ENCODE peak calls at places on chromosomes 7 and 10, in ten cellular contexts. One of them, this sample, is unnamed. For H3K36me3, the result is how much of the 10 kb centered on the place peaks cover.

GRCh38 chr10:90148121-90148855 is 446.9 kb downstream of the KIF20B start:
- DNase-seq in GM23248: peak
- DNase-seq in aorta: no peak
- DNase-seq in H1: no peak
- DNase-seq in pancreas: no peak
- DNase-seq in brain microvascular endothelial cell: no peak
- DNase-seq in CD8-positive, alpha-beta T cell: no peak
- DNase-seq in bronchial epithelial cell: peak
- DNase-seq in stomach: no peak
- DNase-seq in cardiac muscle cell: peak
- DNase-seq in this sample: no peak

GRCh38 chr10:26214004-26214403 is 2.6 kb upstream of the GAD2 start:
- DNase-seq in bronchial epithelial cell: no peak
- DNase-seq in cardiac muscle cell: no peak
- DNase-seq in CD8-positive, alpha-beta T cell: no peak
- DNase-seq in brain microvascular endothelial cell: no peak
- DNase-seq in aorta: no peak
- DNase-seq in stomach: no peak
- DNase-seq in pancreas: no peak
- DNase-seq in GM23248: no peak
- DNase-seq in H1: peak
- DNase-seq in this sample: no peak

GRCh38 chr10:70589762-70590662 is 12.5 kb downstream of the PRF1 start:
- DNase-seq in stomach: peak
- DNase-seq in H1: peak
- DNase-seq in pancreas: no peak
- DNase-seq in aorta: no peak
- DNase-seq in GM23248: peak
- DNase-seq in CD8-positive, alpha-beta T cell: no peak
- DNase-seq in bronchial epithelial cell: no peak
- DNase-seq in brain microvascular endothelial cell: no peak
- DNase-seq in cardiac muscle cell: peak
- DNase-seq in this sample: no peak

GRCh38 chr10:97726636-97727178 is 10.2 kb upstream of the ZFYVE27 start:
- DNase-seq in bronchial epithelial cell: peak
- DNase-seq in aorta: peak
- DNase-seq in pancreas: no peak
- DNase-seq in CD8-positive, alpha-beta T cell: no peak
- DNase-seq in brain microvascular endothelial cell: peak
- DNase-seq in H1: no peak
- DNase-seq in stomach: no peak
- DNase-seq in GM23248: peak
- DNase-seq in cardiac muscle cell: peak
- DNase-seq in this sample: no peak

GRCh38 chr7:104656467-104656866 is 328.1 kb downstream of the LHFPL3 start:
- DNase-seq in stomach: no peak
- DNase-seq in H1: no peak
- DNase-seq in pancreas: no peak
- DNase-seq in bronchial epithelial cell: peak
- DNase-seq in GM23248: peak
- DNase-seq in CD8-positive, alpha-beta T cell: no peak
- DNase-seq in brain microvascular endothelial cell: no peak
- DNase-seq in cardiac muscle cell: no peak
- DNase-seq in aorta: no peak
- DNase-seq in this sample: no peak

GRCh38 chr7:888081-889024 is 12.0 kb downstream of the GET4 start:
- DNase-seq in GM23248: no peak
- DNase-seq in cardiac muscle cell: no peak
- DNase-seq in CD8-positive, alpha-beta T cell: no peak
- DNase-seq in pancreas: no peak
- DNase-seq in stomach: no peak
- DNase-seq in aorta: peak
- DNase-seq in brain microvascular endothelial cell: no peak
- DNase-seq in H1: no peak
- DNase-seq in bronchial epithelial cell: no peak
- DNase-seq in this sample: peak

GRCh38 chr7:147535619-147536200 is 1054.9 kb upstream of the C7orf33 start:
- DNase-seq in aorta: no peak
- DNase-seq in H1: no peak
- DNase-seq in brain microvascular endothelial cell: peak
- DNase-seq in pancreas: no peak
- DNase-seq in bronchial epithelial cell: no peak
- DNase-seq in CD8-positive, alpha-beta T cell: no peak
- DNase-seq in stomach: no peak
- DNase-seq in GM23248: peak
- DNase-seq in cardiac muscle cell: peak
- DNase-seq in this sample: no peak

GRCh38 chr7:46512901-46513431 is 591.9 kb upstream of the IGFBP3 start:
- DNase-seq in H1: no peak
- DNase-seq in pancreas: no peak
- DNase-seq in GM23248: no peak
- DNase-seq in stomach: no peak
- DNase-seq in brain microvascular endothelial cell: no peak
- DNase-seq in CD8-positive, alpha-beta T cell: no peak
- DNase-seq in aorta: no peak
- DNase-seq in cardiac muscle cell: peak
- DNase-seq in bronchial epithelial cell: no peak
- DNase-seq in this sample: no peak

GRCh38 chr7:6257602-6258001 is 14.8 kb downstream of the CYTH3 start:
- DNase-seq in brain microvascular endothelial cell: no peak
- DNase-seq in H1: no peak
- DNase-seq in cardiac muscle cell: no peak
- DNase-seq in GM23248: no peak
- DNase-seq in CD8-positive, alpha-beta T cell: no peak
- DNase-seq in aorta: no peak
- DNase-seq in bronchial epithelial cell: no peak
- DNase-seq in pancreas: no peak
- DNase-seq in stomach: no peak
- DNase-seq in this sample: no peak

GRCh38 chr10:88728107-88728763 is 22.2 kb downstream of the LIPK start:
- DNase-seq in GM23248: peak
- DNase-seq in cardiac muscle cell: peak
- DNase-seq in pancreas: no peak
- DNase-seq in H1: peak
- DNase-seq in bronchial epithelial cell: no peak
- DNase-seq in aorta: peak
- DNase-seq in stomach: no peak
- DNase-seq in brain microvascular endothelial cell: no peak
- DNase-seq in CD8-positive, alpha-beta T cell: no peak
- DNase-seq in this sample: peak

GRCh38 chr10:15817407-15818046 is 42.8 kb downstream of the MINDY3 start:
- DNase-seq in H1: no peak
- DNase-seq in CD8-positive, alpha-beta T cell: no peak
- DNase-seq in stomach: no peak
- DNase-seq in cardiac muscle cell: peak
- DNase-seq in brain microvascular endothelial cell: no peak
- DNase-seq in bronchial epithelial cell: no peak
- DNase-seq in pancreas: no peak
- DNase-seq in GM23248: no peak
- DNase-seq in aorta: no peak
- DNase-seq in this sample: no peak

GRCh38 chr7:24283559-24283899 is 461 bp upstream of the NPY start:
- DNase-seq in pancreas: no peak
- DNase-seq in stomach: no peak
- DNase-seq in bronchial epithelial cell: no peak
- DNase-seq in brain microvascular endothelial cell: no peak
- DNase-seq in cardiac muscle cell: no peak
- DNase-seq in aorta: no peak
- DNase-seq in GM23248: no peak
- DNase-seq in CD8-positive, alpha-beta T cell: no peak
- DNase-seq in H1: peak
- DNase-seq in this sample: no peak
- H3K4me3 ChIP-seq in pancreas: peak
- H3K4me3 ChIP-seq in stomach: peak
- H3K4me3 ChIP-seq in bronchial epithelial cell: no peak
- H3K4me3 ChIP-seq in brain microvascular endothelial cell: no peak
- H3K4me3 ChIP-seq in cardiac muscle cell: peak
- H3K4me3 ChIP-seq in aorta: no peak
- H3K4me3 ChIP-seq in GM23248: no peak
- H3K4me3 ChIP-seq in CD8-positive, alpha-beta T cell: peak
- H3K4me3 ChIP-seq in H1: peak
- H3K4me3 ChIP-seq in this sample: peak

DNA sequence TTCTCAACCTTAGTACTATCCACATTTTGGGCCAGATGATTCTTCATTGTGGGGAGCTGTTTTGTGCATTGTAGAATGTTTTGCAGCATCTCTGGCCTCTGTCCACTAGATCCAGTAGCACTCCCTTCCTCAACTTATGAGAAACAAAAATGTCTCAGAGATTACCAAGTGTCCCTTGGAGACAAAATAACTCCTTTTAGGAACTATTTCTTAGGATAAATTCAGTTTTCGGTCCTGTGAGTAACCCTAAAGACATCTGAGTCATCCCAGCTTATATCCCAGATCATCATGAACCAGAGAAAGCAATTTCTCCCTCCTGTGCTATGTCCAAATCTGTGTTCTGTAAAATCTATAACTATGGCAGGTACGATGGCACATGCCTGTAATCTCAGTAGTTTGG is 266.6 kb upstream of the PHYHIPL start:
- DNase-seq in brain microvascular endothelial cell: no peak
- DNase-seq in stomach: no peak
- DNase-seq in H1: no peak
- DNase-seq in bronchial epithelial cell: no peak
- DNase-seq in GM23248: peak
- DNase-seq in CD8-positive, alpha-beta T cell: no peak
- DNase-seq in aorta: no peak
- DNase-seq in cardiac muscle cell: no peak
- DNase-seq in pancreas: no peak
- DNase-seq in this sample: no peak
- H3K36me3 ChIP-seq in brain microvascular endothelial cell: under half
- H3K36me3 ChIP-seq in stomach: under half
- H3K36me3 ChIP-seq in H1: under half
- H3K36me3 ChIP-seq in bronchial epithelial cell: under half
- H3K36me3 ChIP-seq in GM23248: under half
- H3K36me3 ChIP-seq in CD8-positive, alpha-beta T cell: under half
- H3K36me3 ChIP-seq in aorta: under half
- H3K36me3 ChIP-seq in cardiac muscle cell: under half
- H3K36me3 ChIP-seq in pancreas: under half
- H3K36me3 ChIP-seq in this sample: under half

GRCh38 chr10:35375091-35375765 is 38.9 kb downstream of the CCNY start:
- DNase-seq in CD8-positive, alpha-beta T cell: no peak
- DNase-seq in aorta: no peak
- DNase-seq in brain microvascular endothelial cell: no peak
- DNase-seq in pancreas: no peak
- DNase-seq in H1: peak
- DNase-seq in cardiac muscle cell: peak
- DNase-seq in GM23248: peak
- DNase-seq in stomach: no peak
- DNase-seq in bronchial epithelial cell: peak
- DNase-seq in this sample: no peak

GRCh38 chr10:35377050-35377723 is 40.9 kb downstream of the CCNY start:
- DNase-seq in aorta: no peak
- DNase-seq in H1: no peak
- DNase-seq in brain microvascular endothelial cell: no peak
- DNase-seq in GM23248: peak
- DNase-seq in CD8-positive, alpha-beta T cell: no peak
- DNase-seq in cardiac muscle cell: no peak
- DNase-seq in bronchial epithelial cell: peak
- DNase-seq in stomach: no peak
- DNase-seq in pancreas: no peak
- DNase-seq in this sample: no peak

GRCh38 chr10:35382096-35382495 is 45.8 kb downstream of the CCNY start:
- DNase-seq in brain microvascular endothelial cell: no peak
- DNase-seq in cardiac muscle cell: no peak
- DNase-seq in CD8-positive, alpha-beta T cell: no peak
- DNase-seq in stomach: no peak
- DNase-seq in H1: no peak
- DNase-seq in GM23248: no peak
- DNase-seq in pancreas: no peak
- DNase-seq in bronchial epithelial cell: no peak
- DNase-seq in aorta: no peak
- DNase-seq in this sample: peak

GRCh38 chr10:35379226-35380137 is 43.2 kb downstream of the CCNY start:
- DNase-seq in H1: peak
- DNase-seq in brain microvascular endothelial cell: peak
- DNase-seq in cardiac muscle cell: peak
- DNase-seq in aorta: no peak
- DNase-seq in bronchial epithelial cell: peak
- DNase-seq in GM23248: peak
- DNase-seq in stomach: no peak
- DNase-seq in CD8-positive, alpha-beta T cell: no peak
- DNase-seq in pancreas: no peak
- DNase-seq in this sample: no peak

DNA sequence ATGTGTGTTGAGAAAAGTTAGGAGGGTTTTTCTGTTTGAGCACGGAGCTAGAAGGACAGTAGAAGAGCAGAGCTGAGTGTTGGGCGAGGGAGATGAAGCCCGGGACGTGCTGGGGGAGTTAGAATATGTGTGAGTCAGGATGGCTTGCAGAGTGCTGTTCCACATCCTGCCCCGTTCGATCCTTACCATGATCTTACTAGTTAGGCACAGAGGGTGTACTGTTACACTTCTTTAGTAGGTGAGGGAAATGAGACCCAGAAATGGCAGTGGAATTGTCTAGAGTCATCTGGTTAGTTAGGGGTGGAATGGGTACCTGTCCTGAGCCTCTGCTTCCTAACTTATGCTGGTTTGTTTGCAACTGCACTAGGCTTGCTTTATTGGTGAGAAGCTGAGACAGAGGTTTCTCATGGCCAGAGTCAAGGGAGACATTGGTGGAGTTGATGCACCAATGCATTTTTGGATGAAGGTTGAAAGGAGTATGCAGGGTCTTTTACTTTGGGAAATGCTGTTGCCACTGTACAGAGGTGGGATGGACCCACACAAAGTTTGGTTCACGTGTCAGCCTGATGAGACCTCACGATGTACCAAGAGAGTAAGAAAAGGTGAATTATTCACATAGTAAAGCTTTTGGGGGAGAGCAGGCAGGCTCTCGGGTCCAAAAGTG is 42.4 kb downstream of the CCNY start:
- DNase-seq in cardiac muscle cell: peak
- DNase-seq in bronchial epithelial cell: peak
- DNase-seq in stomach: no peak
- DNase-seq in pancreas: no peak
- DNase-seq in aorta: no peak
- DNase-seq in CD8-positive, alpha-beta T cell: no peak
- DNase-seq in H1: peak
- DNase-seq in brain microvascular endothelial cell: peak
- DNase-seq in GM23248: no peak
- DNase-seq in this sample: no peak
- H3K4me3 ChIP-seq in cardiac muscle cell: no peak
- H3K4me3 ChIP-seq in bronchial epithelial cell: no peak
- H3K4me3 ChIP-seq in stomach: no peak
- H3K4me3 ChIP-seq in pancreas: no peak
- H3K4me3 ChIP-seq in aorta: no peak
- H3K4me3 ChIP-seq in CD8-positive, alpha-beta T cell: no peak
- H3K4me3 ChIP-seq in H1: no peak
- H3K4me3 ChIP-seq in brain microvascular endothelial cell: no peak
- H3K4me3 ChIP-seq in GM23248: no peak
- H3K4me3 ChIP-seq in this sample: no peak

DNA sequence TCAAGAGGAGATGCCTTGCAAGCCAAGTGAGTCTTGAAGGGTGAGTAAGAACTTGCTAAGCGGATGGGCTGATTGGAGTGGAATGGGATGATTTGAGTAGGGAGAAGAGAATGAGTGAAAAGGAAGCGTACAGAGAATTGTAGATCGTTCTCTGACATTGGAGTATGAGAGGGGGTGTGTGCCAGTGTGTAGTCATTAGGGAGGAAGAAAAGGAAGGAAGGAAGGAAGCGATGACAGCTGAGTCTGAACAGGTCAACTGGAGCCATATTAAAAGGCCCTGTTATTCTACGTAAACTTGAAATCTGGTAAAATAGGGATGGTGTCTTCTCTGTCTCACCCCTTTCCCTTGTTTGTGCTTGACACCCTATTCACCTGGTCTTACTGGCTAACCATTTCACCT is 55.1 kb downstream of the SLK start:
- DNase-seq in pancreas: no peak
- DNase-seq in CD8-positive, alpha-beta T cell: no peak
- DNase-seq in brain microvascular endothelial cell: no peak
- DNase-seq in bronchial epithelial cell: no peak
- DNase-seq in cardiac muscle cell: no peak
- DNase-seq in aorta: no peak
- DNase-seq in GM23248: no peak
- DNase-seq in stomach: no peak
- DNase-seq in H1: no peak
- DNase-seq in this sample: no peak
- H3K36me3 ChIP-seq in pancreas: under half
- H3K36me3 ChIP-seq in CD8-positive, alpha-beta T cell: half or more
- H3K36me3 ChIP-seq in brain microvascular endothelial cell: under half
- H3K36me3 ChIP-seq in bronchial epithelial cell: under half
- H3K36me3 ChIP-seq in cardiac muscle cell: under half
- H3K36me3 ChIP-seq in aorta: under half
- H3K36me3 ChIP-seq in GM23248: half or more
- H3K36me3 ChIP-seq in stomach: half or more
- H3K36me3 ChIP-seq in H1: under half
- H3K36me3 ChIP-seq in this sample: under half